ENCODE peak calls at places on chromosomes 6 and 20, in eight cellular contexts. X is ascending aorta, T is body of pancreas, P is heart right ventricle, I is AG04450, D is brain microvascular endothelial cell, W is ovary, V is keratinocyte. O is an unnamed sample.

GRCh38 chr20:13105864-13106457 is 97.2 kb downstream of the SPTLC3 start:
- DNase-seq in X (no peak), T (no peak), P (no peak), I (no peak), D (peak), W (no peak), V (no peak), O (no peak)

GRCh38 chr6:148455225-148455624 is 112.6 kb downstream of the SASH1 start:
- DNase-seq in X (no peak), T (no peak), P (peak), I (no peak), D (peak), W (no peak), V (no peak), O (no peak)

GRCh38 chr20:11174861-11175260 is 501.1 kb upstream of the JAG1 start:
- DNase-seq in X (no peak), T (no peak), P (no peak), I (no peak), D (no peak), W (no peak), V (no peak), O (no peak)

GRCh38 chr20:43178079-43178478 is 11.6 kb downstream of the PTPRT start:
- DNase-seq in X (no peak), T (no peak), P (peak), I (no peak), D (no peak), W (no peak), V (no peak), O (no peak)

GRCh38 chr20:9235518-9235917 is 166.6 kb downstream of the PLCB4 start:
- DNase-seq in X (no peak), T (no peak), P (no peak), I (peak), D (peak), W (no peak), V (no peak), O (no peak)

GRCh38 chr20:41362748-41363140 is 3.9 kb downstream of the EMILIN3 start:
- DNase-seq in X (no peak), T (no peak), P (no peak), I (no peak), D (no peak), W (no peak), V (no peak), O (no peak)

GRCh38 chr6:38160831-38161230 is 341.3 kb downstream of the ZFAND3 start:
- DNase-seq in X (no peak), T (no peak), P (no peak), I (no peak), D (no peak), W (no peak), V (no peak), O (no peak)

GRCh38 chr20:48682529-48683385 is 145.0 kb downstream of the PREX1 start:
- DNase-seq in X (peak), T (peak), P (peak), I (peak), D (peak), W (peak), V (no peak), O (peak)

GRCh38 chr6:163417595-163417994 is 3.1 kb downstream of the QKI start:
- DNase-seq in X (no peak), T (no peak), P (no peak), I (no peak), D (no peak), W (no peak), V (no peak), O (no peak)

GRCh38 chr6:11253594-11253993 is 21.1 kb upstream of the NEDD9 start:
- DNase-seq in X (no peak), T (no peak), P (no peak), I (no peak), D (peak), W (no peak), V (no peak), O (no peak)

GRCh38 chr20:22743426-22743825 is 159.1 kb upstream of the FOXA2 start:
- DNase-seq in X (no peak), T (no peak), P (no peak), I (no peak), D (no peak), W (no peak), V (peak), O (no peak)

GRCh38 chr6:16704706-16705402 is 56.4 kb downstream of the ATXN1 start:
- DNase-seq in X (no peak), T (no peak), P (no peak), I (no peak), D (peak), W (no peak), V (no peak), O (no peak)

GRCh38 chr6:141833001-141833655 is 299.6 kb upstream of the GJE1 start:
- DNase-seq in X (no peak), T (no peak), P (no peak), I (no peak), D (no peak), W (no peak), V (no peak), O (no peak)

GRCh38 chr6:98118357-98119045 is 715.9 kb upstream of the POU3F2 start:
- DNase-seq in X (no peak), T (no peak), P (no peak), I (no peak), D (no peak), W (no peak), V (no peak), O (no peak)

GRCh38 chr20:48776306-48776705 is 51.5 kb downstream of the PREX1 start:
- DNase-seq in X (peak), T (no peak), P (no peak), I (no peak), D (peak), W (no peak), V (no peak), O (no peak)

GRCh38 chr6:38354905-38355304 is 284.8 kb downstream of the BTBD9 start:
- DNase-seq in X (no peak), T (no peak), P (no peak), I (no peak), D (no peak), W (no peak), V (no peak), O (no peak)

GRCh38 chr6:11645016-11645415 is 107.5 kb downstream of the TMEM170B start:
- DNase-seq in X (no peak), T (no peak), P (no peak), I (peak), D (no peak), W (no peak), V (no peak), O (no peak)

GRCh38 chr6:157631388-157631787 is 191.7 kb upstream of the SNX9 start:
- DNase-seq in X (no peak), T (no peak), P (no peak), I (no peak), D (no peak), W (no peak), V (no peak), O (no peak)

GRCh38 chr6:165658395-165659058 is 4.5 kb downstream of the PDE10A start:
- DNase-seq in X (no peak), T (no peak), P (no peak), I (no peak), D (peak), W (no peak), V (no peak), O (peak)

GRCh38 chr6:104143757-104144156 is 716.0 kb downstream of the HACE1 start:
- DNase-seq in X (no peak), T (no peak), P (no peak), I (no peak), D (no peak), W (no peak), V (no peak), O (no peak)

GRCh38 chr6:154931741-154932424 is 63.2 kb upstream of the TIAM2 start:
- DNase-seq in X (no peak), T (no peak), P (no peak), I (peak), D (no peak), W (no peak), V (no peak), O (no peak)

GRCh38 chr6:158854214-158855101 is 35.3 kb upstream of the EZR start:
- DNase-seq in X (no peak), T (no peak), P (no peak), I (no peak), D (peak), W (no peak), V (no peak), O (no peak)

GRCh38 chr6:46015119-46015968 is at the start of gene CLIC5:
- DNase-seq in X (peak), T (peak), P (peak), I (no peak), D (no peak), W (peak), V (no peak), O (peak)

GRCh38 chr6:20377623-20378265 is 23.9 kb upstream of the E2F3 start:
- DNase-seq in X (no peak), T (no peak), P (no peak), I (peak), D (peak), W (no peak), V (no peak), O (no peak)

GRCh38 chr20:43979576-43979975 is 64.9 kb downstream of the TOX2 start:
- DNase-seq in X (no peak), T (no peak), P (no peak), I (no peak), D (no peak), W (no peak), V (no peak), O (no peak)

GRCh38 chr20:16803965-16804792 is 56.0 kb downstream of the OTOR start:
- DNase-seq in X (peak), T (peak), P (peak), I (no peak), D (peak), W (peak), V (no peak), O (peak)

GRCh38 chr6:139577991-139578604 is 203.7 kb upstream of the CITED2 start:
- DNase-seq in X (no peak), T (no peak), P (no peak), I (peak), D (peak), W (no peak), V (no peak), O (no peak)

GRCh38 chr20:47509104-47509661 is 7.5 kb downstream of the NCOA3 start:
- DNase-seq in X (no peak), T (no peak), P (no peak), I (no peak), D (no peak), W (no peak), V (no peak), O (no peak)

GRCh38 chr6:24918641-24919403 is 16.9 kb downstream of the RIPOR2 start:
- DNase-seq in X (no peak), T (no peak), P (peak), I (no peak), D (no peak), W (no peak), V (no peak), O (no peak)
- H3K27ac ChIP-seq in X (no peak), T (no peak), P (peak), I (no peak), D (no peak), W (no peak), V (no peak), O (no peak)

DNA sequence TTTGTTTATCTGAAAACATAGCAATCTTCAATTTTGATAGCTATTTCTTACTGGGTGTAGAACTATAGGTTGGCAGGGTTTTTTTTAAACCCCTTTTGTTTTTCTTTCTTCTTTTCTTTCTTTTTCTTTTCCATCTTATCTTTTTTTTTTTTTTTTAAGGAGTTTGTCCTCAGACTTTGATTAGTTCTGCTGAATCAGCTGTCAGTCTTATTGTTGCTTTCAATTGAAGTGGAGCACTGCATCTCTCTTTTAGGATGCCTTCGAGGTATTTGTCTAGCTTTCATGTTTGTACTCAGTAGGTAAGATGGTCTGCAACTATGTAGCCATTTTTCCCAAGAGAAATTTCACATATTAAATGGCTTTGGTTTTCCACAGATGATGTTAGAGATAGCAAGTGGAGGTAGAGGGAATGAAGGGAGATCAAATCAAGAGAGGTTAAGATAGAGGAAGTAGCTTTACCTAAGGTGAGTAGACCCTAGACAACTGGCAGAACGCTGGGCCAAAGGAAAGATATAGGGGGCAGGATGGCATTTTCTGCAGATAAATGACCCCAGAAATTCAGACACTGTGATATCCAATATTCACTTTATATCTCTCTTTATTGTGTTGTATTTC is 137.1 kb downstream of the BCAS1 start:
- DNase-seq in X (no peak), T (no peak), P (no peak), I (no peak), D (no peak), W (no peak), V (no peak), O (no peak)
- H3K4me3 ChIP-seq in X (no peak), T (no peak), P (no peak), I (no peak), D (no peak), W (no peak), V (no peak), O (no peak)

DNA sequence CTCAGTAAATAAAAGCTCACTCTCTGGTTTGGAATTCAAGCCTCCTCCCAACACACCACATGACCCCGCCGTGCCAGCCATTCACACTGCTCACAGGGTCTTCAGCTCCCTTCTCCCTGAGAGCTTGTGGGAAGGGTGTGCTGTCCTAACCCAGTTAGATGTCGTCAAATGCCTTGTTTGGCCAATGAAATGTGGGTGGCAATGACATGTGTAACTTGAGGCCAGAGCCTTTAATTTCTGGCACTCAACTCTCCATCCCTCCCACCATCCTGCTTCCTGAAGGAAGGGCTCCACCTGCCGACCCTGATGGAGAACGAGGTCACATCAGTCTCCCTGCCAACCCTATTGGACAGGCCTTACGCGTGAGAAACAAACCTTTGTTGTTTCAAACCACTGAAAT is 224.5 kb upstream of the AGPAT4 start:
- DNase-seq in X (no peak), T (peak), P (peak), I (no peak), D (peak), W (no peak), V (no peak), O (no peak)
- H3K27ac ChIP-seq in X (no peak), T (no peak), P (no peak), I (no peak), D (no peak), W (no peak), V (no peak), O (no peak)

GRCh38 chr6:44454198-44454597 is 66.7 kb downstream of the CDC5L start:
- DNase-seq in X (no peak), T (no peak), P (no peak), I (no peak), D (no peak), W (no peak), V (no peak), O (no peak)

GRCh38 chr6:44458551-44458950 is 71.0 kb downstream of the CDC5L start:
- DNase-seq in X (no peak), T (no peak), P (no peak), I (no peak), D (no peak), W (no peak), V (no peak), O (no peak)

GRCh38 chr6:44456070-44456965 is 68.8 kb downstream of the CDC5L start:
- DNase-seq in X (no peak), T (peak), P (no peak), I (no peak), D (peak), W (peak), V (no peak), O (peak)

GRCh38 chr6:44457606-44458005 is 70.1 kb downstream of the CDC5L start:
- DNase-seq in X (no peak), T (no peak), P (no peak), I (no peak), D (no peak), W (no peak), V (no peak), O (peak)

DNA sequence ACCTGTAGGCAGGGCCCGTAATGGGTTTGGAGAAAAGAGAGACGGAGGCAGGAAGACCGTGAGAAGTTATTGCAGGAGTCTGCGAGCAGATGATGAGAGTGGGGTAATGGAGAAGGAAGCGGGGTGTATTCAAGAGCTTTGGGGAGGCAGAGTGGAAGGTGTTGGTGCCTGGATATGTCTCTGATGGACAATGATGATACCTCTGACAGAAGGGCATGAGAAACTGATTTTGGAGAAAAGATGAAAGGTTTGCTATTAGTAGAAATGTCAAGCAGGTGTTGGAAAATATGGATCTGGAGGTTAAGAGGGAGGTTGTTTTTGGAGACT is 69.4 kb downstream of the CDC5L start:
- DNase-seq in X (no peak), T (no peak), P (no peak), I (no peak), D (no peak), W (no peak), V (no peak), O (no peak)
- H3K4me3 ChIP-seq in X (no peak), T (no peak), P (no peak), I (no peak), D (peak), W (no peak), V (no peak), O (no peak)

GRCh38 chr6:36822506-36823269 is 16.6 kb downstream of the CPNE5 start:
- DNase-seq in X (no peak), T (no peak), P (peak), I (no peak), D (no peak), W (no peak), V (no peak), O (no peak)
- H3K27ac ChIP-seq in X (peak), T (peak), P (peak), I (no peak), D (no peak), W (no peak), V (no peak), O (no peak)

GRCh38 chr6:110039996-110040383 is 61.9 kb downstream of the GPR6 start:
- DNase-seq in X (no peak), T (peak), P (no peak), I (no peak), D (peak), W (peak), V (no peak), O (peak)
- H3K4me3 ChIP-seq in X (peak), T (no peak), P (peak), I (peak), D (peak), W (peak), V (no peak), O (peak)

GRCh38 chr20:5718896-5719595 is 31.2 kb upstream of the SHLD1 start:
- DNase-seq in X (no peak), T (no peak), P (peak), I (no peak), D (no peak), W (no peak), V (no peak), O (no peak)
- H3K27ac ChIP-seq in X (no peak), T (no peak), P (no peak), I (no peak), D (no peak), W (no peak), V (no peak), O (no peak)

DNA sequence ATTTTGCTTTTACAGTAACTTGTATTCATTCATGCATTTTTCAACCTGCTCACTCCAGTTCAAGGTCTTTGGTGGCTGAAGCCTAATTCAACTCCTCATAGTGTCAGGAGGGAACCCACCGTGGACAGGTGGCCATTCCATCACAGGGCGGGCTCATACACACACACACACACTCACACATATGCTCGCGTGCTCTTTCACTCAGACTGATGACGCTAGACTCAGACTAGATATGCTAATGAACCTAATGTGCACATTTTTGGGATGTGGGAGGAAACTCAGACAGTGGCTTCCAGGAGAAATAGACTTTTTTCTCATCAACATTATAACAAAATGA is 56.7 kb downstream of the TRIM27 start:
- DNase-seq in X (no peak), T (no peak), P (no peak), I (no peak), D (no peak), W (no peak), V (no peak), O (no peak)
- H3K4me3 ChIP-seq in X (peak), T (peak), P (peak), I (peak), D (peak), W (peak), V (peak), O (peak)